ENCODE peak calls at places on chromosomes 2 and 18, in five cellular contexts. One of them, this sample, is unnamed.
A peak's percentile ranks its signal among the peaks of the same experiment; 100 is the strongest.

GRCh38 chr2:22854588-22854987 is 530.4 kb upstream of the KLHL29 start:
- DNase-seq in iris pigment epithelial cell: no peak
- DNase-seq in left ventricle myocardium inferior: no peak
- DNase-seq in HS-5: no peak
- DNase-seq in NCI-H1417: no peak
- DNase-seq in this sample: no peak

GRCh38 chr2:173680574-173680973 is 284.6 kb downstream of the SP3 start:
- DNase-seq in iris pigment epithelial cell: no peak
- DNase-seq in left ventricle myocardium inferior: no peak
- DNase-seq in HS-5: no peak
- DNase-seq in NCI-H1417: peak; percentile 0
- DNase-seq in this sample: no peak

GRCh38 chr2:176157499-176158305 is 595 bp downstream of the HOXD3 start:
- DNase-seq in iris pigment epithelial cell: no peak
- DNase-seq in left ventricle myocardium inferior: no peak
- DNase-seq in HS-5: no peak
- DNase-seq in NCI-H1417: no peak
- DNase-seq in this sample: peak; percentile 59

GRCh38 chr18:28041366-28041765 is 135.6 kb downstream of the CDH2 start:
- DNase-seq in iris pigment epithelial cell: peak; percentile 84
- DNase-seq in left ventricle myocardium inferior: no peak
- DNase-seq in HS-5: no peak
- DNase-seq in NCI-H1417: peak; percentile 25
- DNase-seq in this sample: no peak

GRCh38 chr2:65367517-65367916 is 64.9 kb downstream of the SPRED2 start:
- DNase-seq in iris pigment epithelial cell: peak; percentile 97
- DNase-seq in left ventricle myocardium inferior: no peak
- DNase-seq in HS-5: peak; percentile 98
- DNase-seq in NCI-H1417: peak; percentile 32
- DNase-seq in this sample: peak; percentile 36

GRCh38 chr2:199307461-199307860 is 150.3 kb downstream of the SATB2 start:
- DNase-seq in iris pigment epithelial cell: no peak
- DNase-seq in left ventricle myocardium inferior: no peak
- DNase-seq in HS-5: no peak
- DNase-seq in NCI-H1417: no peak
- DNase-seq in this sample: no peak

GRCh38 chr2:190407246-190407661 is 901 bp upstream of the MFSD6 start:
- DNase-seq in iris pigment epithelial cell: no peak
- DNase-seq in left ventricle myocardium inferior: no peak
- DNase-seq in HS-5: no peak
- DNase-seq in NCI-H1417: peak; percentile 82
- DNase-seq in this sample: no peak

GRCh38 chr2:67923696-67924095 is 139.1 kb downstream of the C1D start:
- DNase-seq in iris pigment epithelial cell: peak; percentile 13
- DNase-seq in left ventricle myocardium inferior: no peak
- DNase-seq in HS-5: no peak
- DNase-seq in NCI-H1417: peak; percentile 64
- DNase-seq in this sample: no peak

GRCh38 chr2:101151859-101152194 is 645 bp upstream of the TBC1D8 start:
- DNase-seq in iris pigment epithelial cell: peak; percentile 4
- DNase-seq in left ventricle myocardium inferior: no peak
- DNase-seq in HS-5: peak; percentile 32
- DNase-seq in NCI-H1417: peak; percentile 70
- DNase-seq in this sample: peak; percentile 28

GRCh38 chr18:61502472-61502871 is 169.2 kb downstream of the CDH20 start:
- DNase-seq in iris pigment epithelial cell: peak; percentile 70
- DNase-seq in left ventricle myocardium inferior: no peak
- DNase-seq in HS-5: peak; percentile 4
- DNase-seq in NCI-H1417: peak; percentile 94
- DNase-seq in this sample: peak; percentile 17

GRCh38 chr2:210475726-210476125 is 833 bp downstream of the LANCL1 start:
- DNase-seq in iris pigment epithelial cell: no peak
- DNase-seq in left ventricle myocardium inferior: no peak
- DNase-seq in HS-5: no peak
- DNase-seq in NCI-H1417: peak; percentile 57
- DNase-seq in this sample: no peak

GRCh38 chr18:74435740-74436139 is 21.4 kb downstream of the DIPK1C start:
- DNase-seq in iris pigment epithelial cell: no peak
- DNase-seq in left ventricle myocardium inferior: no peak
- DNase-seq in HS-5: no peak
- DNase-seq in NCI-H1417: no peak
- DNase-seq in this sample: no peak

GRCh38 chr2:128562471-128563347 is 244.0 kb upstream of the HS6ST1 start:
- DNase-seq in iris pigment epithelial cell: peak; percentile 34
- DNase-seq in left ventricle myocardium inferior: no peak
- DNase-seq in HS-5: peak; percentile 4
- DNase-seq in NCI-H1417: no peak
- DNase-seq in this sample: no peak

GRCh38 chr2:96860065-96861029 is 2.5 kb upstream of the ANKRD39 start:
- DNase-seq in iris pigment epithelial cell: no peak
- DNase-seq in left ventricle myocardium inferior: no peak
- DNase-seq in HS-5: no peak
- DNase-seq in NCI-H1417: no peak
- DNase-seq in this sample: no peak

GRCh38 chr2:199535445-199536177 is 77.9 kb upstream of the SATB2 start:
- DNase-seq in iris pigment epithelial cell: no peak
- DNase-seq in left ventricle myocardium inferior: no peak
- DNase-seq in HS-5: no peak
- DNase-seq in NCI-H1417: no peak
- DNase-seq in this sample: no peak

GRCh38 chr18:55487997-55488396 is 100.0 kb downstream of the TCF4 start:
- DNase-seq in iris pigment epithelial cell: no peak
- DNase-seq in left ventricle myocardium inferior: no peak
- DNase-seq in HS-5: no peak
- DNase-seq in NCI-H1417: no peak
- DNase-seq in this sample: no peak

GRCh38 chr2:17894005-17894404 is 15.5 kb downstream of the KCNS3 start:
- DNase-seq in iris pigment epithelial cell: no peak
- DNase-seq in left ventricle myocardium inferior: no peak
- DNase-seq in HS-5: no peak
- DNase-seq in NCI-H1417: no peak
- DNase-seq in this sample: no peak

GRCh38 chr18:48841381-48842258 is 109.1 kb downstream of the SMAD7 start:
- DNase-seq in iris pigment epithelial cell: peak; percentile 86
- DNase-seq in left ventricle myocardium inferior: peak; percentile 45
- DNase-seq in HS-5: no peak
- DNase-seq in NCI-H1417: no peak
- DNase-seq in this sample: no peak

GRCh38 chr18:49728542-49728941 is 84.8 kb downstream of the ACAA2 start:
- DNase-seq in iris pigment epithelial cell: peak; percentile 50
- DNase-seq in left ventricle myocardium inferior: no peak
- DNase-seq in HS-5: no peak
- DNase-seq in NCI-H1417: peak; percentile 70
- DNase-seq in this sample: peak; percentile 75

GRCh38 chr2:236173734-236174607 is 5.8 kb upstream of the GBX2 start:
- DNase-seq in iris pigment epithelial cell: no peak
- DNase-seq in left ventricle myocardium inferior: no peak
- DNase-seq in HS-5: no peak
- DNase-seq in NCI-H1417: no peak
- DNase-seq in this sample: no peak

GRCh38 chr2:27494944-27495554 is at the start of gene FNDC4:
- DNase-seq in iris pigment epithelial cell: no peak
- DNase-seq in left ventricle myocardium inferior: peak; percentile 31
- DNase-seq in HS-5: no peak
- DNase-seq in NCI-H1417: peak; percentile 48
- DNase-seq in this sample: peak; percentile 15

GRCh38 chr2:104849618-104850097 is 4.3 kb upstream of the POU3F3 start:
- DNase-seq in iris pigment epithelial cell: peak; percentile 62
- DNase-seq in left ventricle myocardium inferior: no peak
- DNase-seq in HS-5: no peak
- DNase-seq in NCI-H1417: peak; percentile 72
- DNase-seq in this sample: peak; percentile 71

GRCh38 chr2:182088681-182089333 is 103.2 kb downstream of the PPP1R1C start:
- DNase-seq in iris pigment epithelial cell: no peak
- DNase-seq in left ventricle myocardium inferior: no peak
- DNase-seq in HS-5: no peak
- DNase-seq in NCI-H1417: no peak
- DNase-seq in this sample: no peak

GRCh38 chr2:96815326-96816126 is 542 bp upstream of the CNNM3 start:
- DNase-seq in iris pigment epithelial cell: peak; percentile 66
- DNase-seq in left ventricle myocardium inferior: no peak
- DNase-seq in HS-5: peak; percentile 63
- DNase-seq in NCI-H1417: peak; percentile 72
- DNase-seq in this sample: peak; percentile 26

GRCh38 chr18:79400591-79401381 is 5.1 kb downstream of the NFATC1 start:
- DNase-seq in iris pigment epithelial cell: no peak
- DNase-seq in left ventricle myocardium inferior: peak; percentile 16
- DNase-seq in HS-5: no peak
- DNase-seq in NCI-H1417: no peak
- DNase-seq in this sample: no peak

GRCh38 chr2:227238242-227239237 is 74.1 kb downstream of the COL4A3 start:
- DNase-seq in iris pigment epithelial cell: peak; percentile 67
- DNase-seq in left ventricle myocardium inferior: peak; percentile 66
- DNase-seq in HS-5: peak; percentile 42
- DNase-seq in NCI-H1417: peak; percentile 83
- DNase-seq in this sample: peak; percentile 71

GRCh38 chr18:78595924-78596573 is 383.6 kb upstream of the SALL3 start:
- DNase-seq in iris pigment epithelial cell: no peak
- DNase-seq in left ventricle myocardium inferior: no peak
- DNase-seq in HS-5: no peak
- DNase-seq in NCI-H1417: no peak
- DNase-seq in this sample: no peak

GRCh38 chr2:11998218-11998617 is 251.8 kb downstream of the LPIN1 start:
- DNase-seq in iris pigment epithelial cell: peak; percentile 75
- DNase-seq in left ventricle myocardium inferior: no peak
- DNase-seq in HS-5: no peak
- DNase-seq in NCI-H1417: no peak
- DNase-seq in this sample: no peak

GRCh38 chr2:149489452-149489851 is 98.1 kb downstream of the MMADHC start:
- DNase-seq in iris pigment epithelial cell: no peak
- DNase-seq in left ventricle myocardium inferior: no peak
- DNase-seq in HS-5: no peak
- DNase-seq in NCI-H1417: no peak
- DNase-seq in this sample: no peak

GRCh38 chr2:110125292-110125691 is 9.7 kb upstream of the MALL start:
- DNase-seq in iris pigment epithelial cell: no peak
- DNase-seq in left ventricle myocardium inferior: no peak
- DNase-seq in HS-5: peak; percentile 18
- DNase-seq in NCI-H1417: no peak
- DNase-seq in this sample: no peak

GRCh38 chr2:220783651-220784050 is 788.5 kb downstream of the EPHA4 start:
- DNase-seq in iris pigment epithelial cell: no peak
- DNase-seq in left ventricle myocardium inferior: no peak
- DNase-seq in HS-5: no peak
- DNase-seq in NCI-H1417: peak; percentile 77
- DNase-seq in this sample: no peak

GRCh38 chr2:205590759-205591158 is 91.5 kb upstream of the NRP2 start:
- DNase-seq in iris pigment epithelial cell: peak; percentile 65
- DNase-seq in left ventricle myocardium inferior: no peak
- DNase-seq in HS-5: no peak
- DNase-seq in NCI-H1417: no peak
- DNase-seq in this sample: no peak

GRCh38 chr18:2655954-2656236 is 369 bp downstream of the SMCHD1 start:
- DNase-seq in iris pigment epithelial cell: no peak
- DNase-seq in left ventricle myocardium inferior: no peak
- DNase-seq in HS-5: no peak
- DNase-seq in NCI-H1417: no peak
- DNase-seq in this sample: no peak

GRCh38 chr2:9380702-9381628 is 42.4 kb downstream of the ITGB1BP1 start:
- DNase-seq in iris pigment epithelial cell: peak; percentile 96
- DNase-seq in left ventricle myocardium inferior: no peak
- DNase-seq in HS-5: peak; percentile 80
- DNase-seq in NCI-H1417: no peak
- DNase-seq in this sample: peak; percentile 52